ENCODE peak calls at places on chromosomes 2 and 18, in five cellular contexts. K is neural progenitor cell, S is psoas muscle, X is stomach, V is mammary epithelial cell. Y is an unnamed sample.

GRCh38 chr18:2850816-2851215 is 4.0 kb downstream of the EMILIN2 start:
- DNase-seq in V (peak; percentile 30), S (no peak), X (no peak), K (no peak), Y (no peak)

GRCh38 chr2:126655066-126655465 is 892 bp upstream of the GYPC start:
- DNase-seq in S (no peak), K (peak; percentile 50), V (no peak), X (no peak), Y (peak; percentile 32)

GRCh38 chr2:207772081-207772843 is 2.6 kb upstream of the FZD5 start:
- DNase-seq in X (no peak), K (no peak), S (no peak), V (no peak), Y (no peak)

GRCh38 chr2:7773362-7773973 is 856.3 kb downstream of the RNF144A start:
- DNase-seq in X (no peak), K (no peak), V (peak; percentile 99), S (no peak), Y (no peak)

GRCh38 chr2:108315408-108316193 is 26.9 kb downstream of the SULT1C2 start:
- DNase-seq in K (no peak), X (no peak), S (no peak), V (peak; percentile 92), Y (peak; percentile 13)

GRCh38 chr18:52953435-52953834 is 613.4 kb downstream of the DCC start:
- DNase-seq in S (no peak), V (no peak), K (no peak), X (no peak), Y (no peak)

GRCh38 chr2:69026026-69026425 is 13.0 kb downstream of the ANTXR1 start:
- DNase-seq in X (peak; percentile 46), V (peak; percentile 54), K (peak; percentile 69), S (no peak), Y (no peak)

GRCh38 chr2:11319939-11320338 is 24.5 kb downstream of the ROCK2 start:
- DNase-seq in V (no peak), X (no peak), K (no peak), S (no peak), Y (no peak)

GRCh38 chr2:85771486-85771885 is 17.7 kb downstream of the ATOH8 start:
- DNase-seq in K (no peak), S (no peak), V (no peak), X (no peak), Y (no peak)

DNA sequence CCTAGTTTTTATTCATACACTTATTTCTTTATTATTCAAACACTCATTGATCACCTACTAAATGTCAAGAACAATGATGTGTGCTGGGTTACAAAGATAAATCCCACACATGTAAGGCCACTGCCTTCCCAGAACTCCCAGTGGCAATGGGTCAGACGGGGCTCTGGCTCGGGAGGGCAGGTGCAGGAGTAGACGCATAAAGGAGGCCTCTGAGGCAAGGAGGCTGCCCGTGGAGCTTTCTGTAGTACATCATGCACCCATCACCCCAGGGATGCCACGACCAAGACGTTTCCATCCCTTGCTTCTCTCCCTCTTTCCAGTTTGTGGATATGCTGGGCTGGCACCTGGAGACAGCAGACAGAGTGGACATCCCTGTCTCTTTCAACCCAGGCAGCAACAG is 153.2 kb upstream of the TTC39C start:
- DNase-seq in S (no peak), V (no peak), X (no peak), K (no peak), Y (no peak)
- H3K27ac ChIP-seq in S (no peak overlapping the region), V (peak overlapping the region; percentile 90), X (no peak overlapping the region), K (no peak overlapping the region), Y (no peak overlapping the region)

GRCh38 chr2:131408778-131409177 is 44.8 kb upstream of the RAB6D start:
- DNase-seq in S (no peak), K (no peak), X (no peak), V (no peak), Y (no peak)

GRCh38 chr2:131408176-131408575 is 44.2 kb upstream of the RAB6D start:
- DNase-seq in K (no peak), V (no peak), S (no peak), X (no peak), Y (no peak)

GRCh38 chr2:131413785-131414184 is 49.8 kb upstream of the RAB6D start:
- DNase-seq in V (no peak), S (no peak), K (no peak), X (no peak), Y (no peak)

GRCh38 chr2:131413148-131413747 is 49.3 kb upstream of the RAB6D start:
- DNase-seq in X (no peak), V (peak; percentile 17), K (peak; percentile 69), S (no peak), Y (no peak)

DNA sequence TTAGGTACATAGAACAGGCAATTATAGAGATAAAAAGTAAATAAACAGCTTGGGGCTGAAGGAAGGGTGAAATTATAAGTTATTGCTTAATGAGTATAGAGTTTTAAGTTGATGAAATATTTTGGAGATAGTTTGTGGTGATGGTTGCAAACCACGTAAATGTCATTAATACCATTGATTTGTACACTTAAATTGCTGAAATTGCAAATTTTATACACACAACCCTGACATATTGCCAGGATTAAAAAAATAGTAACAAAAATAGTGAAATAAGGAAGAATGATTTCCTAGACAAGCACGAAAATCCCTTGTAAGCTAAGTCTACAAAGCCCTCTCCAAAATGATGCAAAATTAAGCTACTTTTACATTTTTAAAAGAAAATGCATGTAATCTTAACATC is 46.2 kb upstream of the RAB6D start:
- DNase-seq in X (no peak), S (no peak), K (no peak), V (no peak), Y (no peak)
- H3K27ac ChIP-seq in X (no peak overlapping the region), S (no peak overlapping the region), K (no peak overlapping the region), V (no peak overlapping the region), Y (no peak overlapping the region)

GRCh38 chr2:172427990-172428840 is 829 bp downstream of the ITGA6 start:
- DNase-seq in X (peak; percentile 73), S (peak; percentile 26), K (peak; percentile 85), V (peak; percentile 66), Y (peak; percentile 32)
- H3K27ac ChIP-seq in X (peak overlapping the region; percentile 96), S (peak overlapping the region; percentile 86), K (peak overlapping the region; percentile 84), V (peak overlapping the region; percentile 93), Y (no peak overlapping the region)

GRCh38 chr18:22539045-22539444 is 121.3 kb upstream of the CTAGE1 start:
- DNase-seq in V (no peak), X (no peak), S (peak; percentile 48), K (no peak), Y (no peak)
- H3K27ac ChIP-seq in V (no peak overlapping the region), X (no peak overlapping the region), S (no peak overlapping the region), K (no peak overlapping the region), Y (no peak overlapping the region)

Y was measured in SJSA1.